ENCODE peak calls at places on chromosomes 2 and 18, in five cellular contexts. One of them, this sample, is unnamed.
A peak's percentile ranks its signal among the peaks of the same experiment; 100 is the strongest.

GRCh38 chr2:239380831-239381708 is 19.8 kb downstream of the HDAC4 start:
- DNase-seq in WTC11: no peak
- DNase-seq in HEK293T: no peak
- DNase-seq in HCT116: no peak
- DNase-seq in K562: no peak
- DNase-seq in this sample: peak; percentile 35

GRCh38 chr18:65547046-65547445 is 203.8 kb upstream of the CDH7 start:
- DNase-seq in WTC11: no peak
- DNase-seq in K562: no peak
- DNase-seq in HCT116: no peak
- DNase-seq in HEK293T: no peak
- DNase-seq in this sample: no peak

GRCh38 chr18:42614619-42615293 is 500.7 kb downstream of the RIT2 start:
- DNase-seq in HCT116: no peak
- DNase-seq in HEK293T: no peak
- DNase-seq in K562: no peak
- DNase-seq in WTC11: no peak
- DNase-seq in this sample: no peak

GRCh38 chr2:75608684-75609333 is 37.8 kb upstream of the MRPL19 start:
- DNase-seq in HEK293T: peak; percentile 83
- DNase-seq in WTC11: peak; percentile 80
- DNase-seq in K562: peak; percentile 71
- DNase-seq in HCT116: peak; percentile 24
- DNase-seq in this sample: no peak

GRCh38 chr2:235505210-235505741 is 11.4 kb downstream of the AGAP1 start:
- DNase-seq in HCT116: no peak
- DNase-seq in K562: no peak
- DNase-seq in HEK293T: no peak
- DNase-seq in WTC11: peak; percentile 60
- DNase-seq in this sample: no peak

GRCh38 chr2:109322111-109322510 is 193.1 kb downstream of the SH3RF3 start:
- DNase-seq in HEK293T: no peak
- DNase-seq in K562: no peak
- DNase-seq in HCT116: no peak
- DNase-seq in WTC11: no peak
- DNase-seq in this sample: no peak

GRCh38 chr18:55768255-55768654 is 180.3 kb upstream of the TCF4 start:
- DNase-seq in HCT116: no peak
- DNase-seq in HEK293T: no peak
- DNase-seq in WTC11: peak; percentile 27
- DNase-seq in K562: no peak
- DNase-seq in this sample: no peak

GRCh38 chr2:134307334-134307733 is 53.5 kb downstream of the MGAT5 start:
- DNase-seq in WTC11: no peak
- DNase-seq in K562: no peak
- DNase-seq in HCT116: no peak
- DNase-seq in HEK293T: peak; percentile 13
- DNase-seq in this sample: no peak

GRCh38 chr18:48913201-48913600 is 37.6 kb downstream of the SMAD7 start:
- DNase-seq in K562: no peak
- DNase-seq in WTC11: no peak
- DNase-seq in HEK293T: no peak
- DNase-seq in HCT116: no peak
- DNase-seq in this sample: no peak

DNA sequence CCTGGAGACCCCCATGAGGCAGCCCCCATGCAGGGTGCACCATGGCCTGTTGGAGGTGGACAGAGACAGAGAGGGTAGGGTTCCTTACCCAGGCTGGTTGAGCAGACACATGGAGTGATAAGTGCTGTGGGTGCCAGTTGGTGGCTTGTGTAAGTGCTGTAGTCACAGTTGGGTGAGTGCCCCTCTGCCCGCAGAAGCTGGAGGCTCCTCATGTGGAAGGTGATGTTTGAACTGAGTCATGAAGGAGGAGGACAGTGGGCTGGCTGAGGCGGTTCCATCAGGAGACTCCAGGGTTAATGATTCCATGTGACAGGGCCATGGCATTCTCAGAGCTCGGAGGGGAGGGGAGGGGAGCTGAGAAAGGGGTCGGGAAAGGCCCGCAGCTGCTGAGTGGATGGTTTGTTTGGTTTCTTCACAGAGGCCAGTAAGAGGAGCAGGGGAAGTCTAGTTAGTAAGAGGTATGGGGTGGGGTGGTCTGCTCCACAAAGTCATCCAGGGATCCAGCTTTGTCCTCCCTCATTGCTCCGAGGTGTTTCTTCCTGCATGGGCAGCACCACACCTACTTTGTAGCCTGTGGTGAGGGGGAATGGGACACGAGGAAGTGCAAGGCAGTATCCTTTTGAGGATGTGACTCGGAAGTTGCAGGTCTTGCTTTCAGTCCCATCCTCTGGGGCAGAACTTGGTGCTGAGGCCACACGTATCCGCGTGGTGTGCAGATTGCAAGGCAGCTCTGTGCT is 13.6 kb downstream of the IMPA2 start:
- DNase-seq in HEK293T: no peak
- DNase-seq in HCT116: no peak
- DNase-seq in WTC11: peak; percentile 56
- DNase-seq in K562: no peak
- DNase-seq in this sample: no peak
- TF ChIP-seq SP1 in HEK293T: no peak
- TF ChIP-seq SP1 in HCT116: no peak
- TF ChIP-seq SP1 in WTC11: no peak
- TF ChIP-seq SP1 in K562: no peak
- TF ChIP-seq SP1 in this sample: no peak

GRCh38 chr2:212941361-212941760 is 210.1 kb downstream of the IKZF2 start:
- DNase-seq in K562: no peak
- DNase-seq in HCT116: no peak
- DNase-seq in HEK293T: no peak
- DNase-seq in WTC11: no peak
- DNase-seq in this sample: no peak

GRCh38 chr2:212938144-212938793 is 213.1 kb downstream of the IKZF2 start:
- DNase-seq in WTC11: no peak
- DNase-seq in K562: no peak
- DNase-seq in HCT116: no peak
- DNase-seq in HEK293T: no peak
- DNase-seq in this sample: no peak

GRCh38 chr2:212943351-212943750 is 208.1 kb downstream of the IKZF2 start:
- DNase-seq in HEK293T: no peak
- DNase-seq in K562: no peak
- DNase-seq in WTC11: no peak
- DNase-seq in HCT116: no peak
- DNase-seq in this sample: no peak

GRCh38 chr2:212939777-212940531 is 211.5 kb downstream of the IKZF2 start:
- DNase-seq in HCT116: no peak
- DNase-seq in K562: no peak
- DNase-seq in WTC11: peak; percentile 17
- DNase-seq in HEK293T: no peak
- DNase-seq in this sample: no peak

DNA sequence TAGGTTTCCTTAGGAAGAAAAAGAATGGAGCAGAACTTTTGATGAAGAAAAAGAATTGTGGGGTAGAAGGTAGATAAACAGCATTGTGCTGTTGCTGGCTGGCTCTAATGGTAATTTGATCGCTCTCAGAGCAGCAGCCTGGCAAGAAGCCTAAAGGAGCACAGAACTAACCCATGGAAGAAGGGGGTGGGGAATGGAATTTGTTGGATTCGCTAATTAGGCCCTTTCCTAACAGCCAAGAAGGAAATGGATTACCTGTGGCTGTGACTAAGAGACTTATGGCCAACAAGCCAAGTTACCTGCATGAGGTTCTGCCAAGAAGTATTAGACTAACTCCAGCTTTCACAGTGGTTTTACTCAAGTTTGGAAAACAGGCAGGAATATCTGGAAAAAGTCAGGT is 210.6 kb downstream of the IKZF2 start:
- DNase-seq in HCT116: peak; percentile 51
- DNase-seq in K562: no peak
- DNase-seq in WTC11: peak; percentile 24
- DNase-seq in HEK293T: peak; percentile 30
- DNase-seq in this sample: no peak
- TF ChIP-seq SP1 in HCT116: peak; percentile 49
- TF ChIP-seq SP1 in K562: no peak
- TF ChIP-seq SP1 in WTC11: no peak
- TF ChIP-seq SP1 in HEK293T: no peak
- TF ChIP-seq SP1 in this sample: no peak

DNA sequence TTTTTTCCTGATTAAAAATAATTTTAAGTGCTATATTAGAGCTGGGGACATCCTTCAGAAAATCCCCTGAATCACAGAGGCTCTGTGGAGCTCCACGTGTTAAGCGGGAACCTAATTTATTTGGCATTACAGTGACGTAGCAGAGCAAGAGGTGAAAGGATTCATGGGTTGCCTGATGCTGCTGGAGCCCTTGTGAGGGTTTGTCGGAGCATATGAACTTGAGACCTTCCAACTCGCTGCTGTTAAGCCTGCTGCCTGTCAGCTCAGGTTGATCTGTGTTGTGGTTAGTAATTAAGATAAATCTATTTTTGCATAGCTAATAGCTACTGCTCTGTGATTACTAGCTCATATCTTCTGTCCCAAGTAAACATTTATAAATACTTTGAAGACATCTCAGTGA is 438.8 kb downstream of the PTPRM start:
- DNase-seq in K562: no peak
- DNase-seq in HEK293T: no peak
- DNase-seq in WTC11: no peak
- DNase-seq in HCT116: no peak
- DNase-seq in this sample: no peak
- TF ChIP-seq SP1 in K562: no peak
- TF ChIP-seq SP1 in HEK293T: no peak
- TF ChIP-seq SP1 in WTC11: no peak
- TF ChIP-seq SP1 in HCT116: no peak
- TF ChIP-seq SP1 in this sample: no peak

GRCh38 chr2:58919316-58919715 is 678.2 kb upstream of the FANCL start:
- DNase-seq in HCT116: no peak
- DNase-seq in WTC11: no peak
- DNase-seq in K562: no peak
- DNase-seq in HEK293T: no peak
- DNase-seq in this sample: no peak
- TF ChIP-seq SP1 in HCT116: no peak
- TF ChIP-seq SP1 in WTC11: no peak
- TF ChIP-seq SP1 in K562: no peak
- TF ChIP-seq SP1 in HEK293T: no peak
- TF ChIP-seq SP1 in this sample: no peak

This sample was measured in GM12878.